ENCODE peak calls at places on chromosomes 6 and 20, in ten cellular contexts. L, A, Y, R, K, B, T, Z, J and Q are unnamed samples.

GRCh38 chr6:11769244-11769643 is 9.4 kb downstream of the ADTRP start:
- DNase-seq in L (no peak), A (no peak), Y (no peak), R (no peak), K (peak), B (no peak), T (no peak), Z (no peak), J (no peak), Q (no peak)

GRCh38 chr6:46626228-46626909 is 26.2 kb downstream of the CYP39A1 start:
- DNase-seq in L (no peak), A (no peak), Y (peak), R (no peak), K (peak), B (no peak), T (peak), Z (no peak), J (no peak), Q (no peak)

GRCh38 chr6:82750570-82750969 is 315.1 kb downstream of the UBE3D start:
- DNase-seq in L (no peak), A (no peak), Y (no peak), R (no peak), K (no peak), B (no peak), T (no peak), Z (no peak), J (no peak), Q (no peak)

GRCh38 chr6:148323344-148323743 is 19.3 kb upstream of the SASH1 start:
- DNase-seq in L (no peak), A (no peak), Y (no peak), R (no peak), K (no peak), B (no peak), T (no peak), Z (no peak), J (no peak), Q (no peak)

GRCh38 chr6:24547243-24547642 is 52.5 kb downstream of the ALDH5A1 start:
- DNase-seq in L (no peak), A (no peak), Y (no peak), R (no peak), K (no peak), B (no peak), T (peak), Z (peak), J (no peak), Q (no peak)

GRCh38 chr6:12610862-12611261 is 105.7 kb upstream of the PHACTR1 start:
- DNase-seq in L (no peak), A (no peak), Y (no peak), R (no peak), K (no peak), B (no peak), T (no peak), Z (no peak), J (no peak), Q (no peak)

GRCh38 chr20:53639647-53640440 is 46.2 kb upstream of the ZNF217 start:
- DNase-seq in L (no peak), A (no peak), Y (no peak), R (no peak), K (no peak), B (no peak), T (no peak), Z (no peak), J (no peak), Q (peak)

GRCh38 chr6:170102038-170102437 is 188.8 kb downstream of the DLL1 start:
- DNase-seq in L (peak), A (no peak), Y (no peak), R (peak), K (no peak), B (peak), T (no peak), Z (no peak), J (no peak), Q (no peak)

GRCh38 chr6:80938131-80938530 is 814.4 kb downstream of the TENT5A start:
- DNase-seq in L (no peak), A (no peak), Y (no peak), R (no peak), K (no peak), B (no peak), T (no peak), Z (no peak), J (no peak), Q (no peak)

GRCh38 chr20:44785768-44786167 is 24.6 kb downstream of the RIMS4 start:
- DNase-seq in L (no peak), A (no peak), Y (no peak), R (no peak), K (no peak), B (no peak), T (no peak), Z (peak), J (no peak), Q (no peak)

GRCh38 chr6:40852667-40853383 is 186.2 kb downstream of the UNC5CL start:
- DNase-seq in L (no peak), A (peak), Y (peak), R (no peak), K (no peak), B (no peak), T (peak), Z (no peak), J (no peak), Q (no peak)

GRCh38 chr6:38813451-38813850 is 98.3 kb downstream of the DNAH8 start:
- DNase-seq in L (no peak), A (no peak), Y (no peak), R (no peak), K (peak), B (no peak), T (no peak), Z (no peak), J (no peak), Q (no peak)

GRCh38 chr6:56223995-56224394 is 23.4 kb downstream of the COL21A1 start:
- DNase-seq in L (no peak), A (no peak), Y (no peak), R (no peak), K (no peak), B (no peak), T (no peak), Z (no peak), J (no peak), Q (no peak)

GRCh38 chr20:5222919-5223634 is 93.7 kb downstream of the PROKR2 start:
- DNase-seq in L (peak), A (peak), Y (peak), R (no peak), K (peak), B (no peak), T (peak), Z (peak), J (no peak), Q (peak)

GRCh38 chr6:14713008-14713452 is 532.8 kb upstream of the JARID2 start:
- DNase-seq in L (no peak), A (no peak), Y (no peak), R (no peak), K (no peak), B (peak), T (no peak), Z (no peak), J (peak), Q (no peak)
- TF ChIP-seq POLR2AphosphoS5 in L (no peak), A (no peak), Y (no peak), R (peak), K (no peak), B (no peak), T (no peak), Z (no peak), J (no peak), Q (no peak)

GRCh38 chr6:75204959-75205775 is 686 bp downstream of the COL12A1 start:
- DNase-seq in L (peak), A (no peak), Y (no peak), R (no peak), K (peak), B (peak), T (no peak), Z (no peak), J (peak), Q (no peak)

GRCh38 chr6:75206338-75207210 is 721 bp upstream of the COL12A1 start:
- DNase-seq in L (peak), A (no peak), Y (no peak), R (no peak), K (peak), B (peak), T (no peak), Z (no peak), J (no peak), Q (no peak)

GRCh38 chr6:75204222-75204958 is 1.5 kb downstream of the COL12A1 start:
- DNase-seq in L (peak), A (peak), Y (peak), R (no peak), K (peak), B (peak), T (peak), Z (no peak), J (peak), Q (peak)

GRCh38 chr6:75207211-75207984 is 1.5 kb upstream of the COL12A1 start:
- DNase-seq in L (peak), A (no peak), Y (no peak), R (no peak), K (peak), B (peak), T (no peak), Z (no peak), J (no peak), Q (no peak)

DNA sequence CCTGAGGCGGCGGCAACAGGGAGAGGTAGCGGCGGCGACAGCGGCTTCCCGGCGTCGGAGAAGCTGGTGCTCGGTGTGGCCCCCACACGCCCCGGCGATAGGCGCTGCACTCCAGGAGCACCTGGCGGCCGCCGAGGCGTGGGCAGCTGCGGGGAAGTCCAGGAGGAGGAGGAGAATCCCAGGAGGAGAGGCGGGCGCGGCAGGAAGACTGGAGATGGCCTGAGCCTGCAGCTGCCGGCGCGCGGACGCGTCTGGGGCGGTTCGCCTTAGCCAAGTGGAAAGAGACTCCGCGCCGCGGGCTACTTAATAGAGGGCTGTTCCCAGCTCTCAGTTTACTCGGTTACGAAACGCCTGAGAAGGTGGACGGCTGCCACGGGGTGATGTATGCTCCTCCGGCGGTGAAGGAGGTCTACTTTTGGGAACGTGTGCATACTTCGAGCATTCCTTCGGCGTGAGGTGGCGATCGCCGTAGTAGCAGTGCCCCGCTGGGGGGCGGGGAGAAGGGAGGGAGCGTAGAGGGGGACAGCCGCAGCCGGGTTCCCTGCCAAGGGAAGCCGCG is at the start of gene COL12A1:
- DNase-seq in L (peak), A (no peak), Y (peak), R (peak), K (peak), B (peak), T (no peak), Z (no peak), J (peak), Q (peak)
- TF ChIP-seq POLR2AphosphoS5 in L (peak), A (no peak), Y (peak), R (peak), K (peak), B (peak), T (no peak), Z (no peak), J (peak), Q (peak)

DNA sequence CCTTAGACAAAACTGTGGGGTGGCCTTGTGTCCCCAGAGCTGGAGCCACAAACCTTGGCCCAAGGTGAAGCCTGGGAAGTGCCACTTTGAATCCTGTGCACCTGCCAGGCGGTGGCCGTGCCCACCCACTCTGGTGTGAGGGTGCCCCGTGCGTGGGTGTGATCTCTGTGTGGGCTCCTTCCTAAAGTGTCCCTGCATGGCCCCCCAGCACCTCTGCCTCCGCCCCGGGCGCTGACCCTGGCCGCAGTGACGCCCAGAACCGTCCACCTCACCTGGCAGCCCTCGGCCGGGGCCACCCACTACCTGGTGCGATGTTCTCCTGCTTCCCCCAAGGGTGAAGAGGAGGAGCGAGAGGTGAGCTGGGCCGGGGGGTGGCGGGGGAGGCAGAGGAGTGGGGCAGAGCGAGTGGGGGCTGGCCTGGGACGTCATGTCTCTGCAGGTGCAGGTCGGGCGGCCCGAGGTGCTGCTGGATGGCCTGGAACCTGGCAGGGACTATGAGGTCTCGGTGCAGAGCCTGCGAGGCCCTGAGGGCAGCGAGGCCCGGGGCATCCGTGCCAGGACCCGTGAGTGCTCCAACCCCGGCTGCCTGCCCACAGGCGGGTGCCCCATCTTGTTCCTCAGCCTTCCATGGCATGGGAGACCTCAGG is 18.3 kb downstream of the COL20A1 start:
- DNase-seq in L (no peak), A (no peak), Y (no peak), R (no peak), K (no peak), B (no peak), T (no peak), Z (no peak), J (no peak), Q (no peak)
- TF ChIP-seq POLR2AphosphoS5 in L (no peak), A (no peak), Y (no peak), R (no peak), K (no peak), B (no peak), T (no peak), Z (no peak), J (no peak), Q (no peak)

GRCh38 chr6:139597781-139598368 is 223.4 kb upstream of the CITED2 start:
- DNase-seq in L (no peak), A (no peak), Y (no peak), R (no peak), K (peak), B (peak), T (peak), Z (no peak), J (peak), Q (peak)
- TF ChIP-seq POLR2AphosphoS5 in L (no peak), A (no peak), Y (no peak), R (peak), K (no peak), B (peak), T (no peak), Z (no peak), J (peak), Q (no peak)

DNA sequence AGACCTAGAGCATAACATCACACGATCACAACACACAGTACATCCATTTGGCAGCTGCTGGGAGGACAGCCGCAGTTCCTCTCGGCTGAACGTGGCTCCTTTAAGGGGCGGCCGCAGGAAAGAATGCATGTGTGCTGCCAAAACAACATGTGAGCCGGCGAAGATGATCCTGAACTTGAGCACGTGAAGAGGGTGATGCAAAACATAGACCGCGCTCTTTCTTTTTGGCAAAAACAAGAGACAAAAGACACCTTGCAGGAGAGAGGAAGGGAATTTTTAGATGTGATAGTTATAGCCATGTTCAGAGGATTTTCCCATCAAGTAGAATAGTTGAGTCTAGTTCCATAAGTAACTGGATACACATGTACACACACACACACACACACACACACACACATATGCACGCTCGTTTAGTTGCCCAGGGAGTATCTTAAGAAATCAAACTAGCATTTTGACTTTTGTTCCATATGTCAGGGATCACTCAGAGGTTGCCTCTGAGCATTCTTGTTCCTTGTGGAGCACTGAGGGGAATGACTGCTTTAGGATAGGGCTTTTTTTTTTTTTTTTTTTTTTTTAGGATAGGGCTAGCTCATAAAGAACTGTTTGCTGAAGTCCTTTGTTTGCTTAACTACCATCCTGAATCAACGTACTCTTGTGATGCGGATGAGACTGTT is 21.7 kb upstream of the RANBP9 start:
- DNase-seq in L (no peak), A (no peak), Y (no peak), R (peak), K (no peak), B (peak), T (peak), Z (no peak), J (peak), Q (peak)
- TF ChIP-seq POLR2AphosphoS5 in L (no peak), A (no peak), Y (no peak), R (peak), K (no peak), B (peak), T (no peak), Z (no peak), J (peak), Q (peak)

GRCh38 chr6:150981095-150981494 is 115.6 kb downstream of the MTHFD1L start:
- DNase-seq in L (no peak), A (no peak), Y (no peak), R (peak), K (peak), B (no peak), T (no peak), Z (no peak), J (no peak), Q (no peak)
- TF ChIP-seq POLR2AphosphoS5 in L (no peak), A (no peak), Y (no peak), R (no peak), K (peak), B (no peak), T (no peak), Z (no peak), J (no peak), Q (no peak)